ENCODE peak calls at places on chromosomes 3 and 15, in ten cellular contexts. R is mesothelial cell of epicardium; I is lower leg skin; F is keratinocyte; K is LNCaP clone FGC; Y is gastrocnemius medialis; Z is GM12864; L is CD8-positive, alpha-beta T cell; Q is neural crest cell; E is body of pancreas. T is an unnamed sample.
A peak's percentile ranks its signal among the peaks of the same experiment; 100 is the strongest.

GRCh38 chr3:147358144-147358992 is 48.0 kb downstream of the ZIC4 start:
- DNase-seq in R (no peak), I (no peak), F (no peak), K (no peak), Y (no peak), Z (no peak), L (no peak), Q (no peak), E (no peak), T (no peak)

GRCh38 chr3:57158316-57158715 is 6.8 kb downstream of the IL17RD start:
- DNase-seq in R (no peak), I (no peak), F (no peak), K (no peak), Y (no peak), Z (no peak), L (no peak), Q (no peak), E (no peak), T (no peak)

GRCh38 chr3:195236801-195237570 is 34.0 kb downstream of the XXYLT1 start:
- DNase-seq in R (peak; percentile 5), I (peak; percentile 8), F (no peak), K (no peak), Y (no peak), Z (no peak), L (peak; percentile 0), Q (no peak), E (no peak), T (no peak)

GRCh38 chr3:38163117-38163870 is 2.0 kb upstream of the OXSR1 start:
- DNase-seq in R (no peak), I (no peak), F (no peak), K (no peak), Y (no peak), Z (no peak), L (no peak), Q (no peak), E (no peak), T (no peak)

GRCh38 chr3:107969994-107970896 is 120.6 kb downstream of the CD47 start:
- DNase-seq in R (no peak), I (no peak), F (no peak), K (no peak), Y (no peak), Z (no peak), L (no peak), Q (no peak), E (peak; percentile 34), T (peak; percentile 11)

GRCh38 chr3:5162102-5162501 is 25.4 kb upstream of the EDEM1 start:
- DNase-seq in R (no peak), I (no peak), F (no peak), K (no peak), Y (no peak), Z (no peak), L (no peak), Q (no peak), E (no peak), T (no peak)

GRCh38 chr3:115340586-115340985 is 193.5 kb upstream of the ZBTB20 start:
- DNase-seq in R (no peak), I (no peak), F (no peak), K (no peak), Y (no peak), Z (no peak), L (no peak), Q (no peak), E (no peak), T (no peak)

GRCh38 chr3:14845826-14846225 is 27.1 kb downstream of the FGD5 start:
- DNase-seq in R (no peak), I (no peak), F (no peak), K (no peak), Y (no peak), Z (no peak), L (no peak), Q (no peak), E (no peak), T (no peak)

GRCh38 chr3:130480736-130481135 is 36.2 kb upstream of the COL6A6 start:
- DNase-seq in R (no peak), I (no peak), F (no peak), K (peak; percentile 26), Y (no peak), Z (no peak), L (no peak), Q (peak; percentile 3), E (no peak), T (no peak)

GRCh38 chr3:21484323-21485154 is 266.5 kb downstream of the ZNF385D start:
- DNase-seq in R (peak; percentile 60), I (peak; percentile 14), F (no peak), K (peak; percentile 41), Y (no peak), Z (peak; percentile 18), L (no peak), Q (peak; percentile 53), E (peak; percentile 61), T (peak; percentile 3)

GRCh38 chr15:80605591-80606150 is 89.4 kb upstream of the ABHD17C start:
- DNase-seq in R (no peak), I (no peak), F (no peak), K (no peak), Y (no peak), Z (no peak), L (no peak), Q (no peak), E (no peak), T (no peak)

GRCh38 chr3:191628561-191628960 is 167.6 kb downstream of the PYDC2 start:
- DNase-seq in R (no peak), I (no peak), F (no peak), K (no peak), Y (no peak), Z (no peak), L (no peak), Q (no peak), E (no peak), T (no peak)

GRCh38 chr3:18946524-18946923 is 201.8 kb upstream of the KCNH8 start:
- DNase-seq in R (no peak), I (no peak), F (no peak), K (no peak), Y (no peak), Z (no peak), L (no peak), Q (no peak), E (no peak), T (no peak)

GRCh38 chr3:195111322-195111710 is 159.6 kb downstream of the XXYLT1 start:
- DNase-seq in R (no peak), I (no peak), F (no peak), K (no peak), Y (no peak), Z (no peak), L (no peak), Q (no peak), E (no peak), T (no peak)

GRCh38 chr3:81947359-81947758 is 185.9 kb upstream of the GBE1 start:
- DNase-seq in R (no peak), I (no peak), F (no peak), K (no peak), Y (no peak), Z (no peak), L (no peak), Q (no peak), E (no peak), T (no peak)

GRCh38 chr3:12299026-12299425 is 10.2 kb downstream of the PPARG start:
- DNase-seq in R (no peak), I (no peak), F (no peak), K (no peak), Y (no peak), Z (no peak), L (no peak), Q (no peak), E (no peak), T (no peak)

GRCh38 chr3:138263104-138263503 is 66.5 kb downstream of the NME9 start:
- DNase-seq in R (no peak), I (no peak), F (no peak), K (no peak), Y (no peak), Z (no peak), L (no peak), Q (no peak), E (no peak), T (no peak)
- TF ChIP-seq CTCF in R (no peak), I (no peak), F (no peak), K (no peak), Y (peak; percentile 30), Z (no peak), L (no peak), Q (no peak), E (no peak), T (no peak)

GRCh38 chr3:109025896-109026295 is 72.2 kb upstream of the GUCA1C start:
- DNase-seq in R (no peak), I (no peak), F (no peak), K (no peak), Y (no peak), Z (no peak), L (no peak), Q (no peak), E (no peak), T (no peak)

GRCh38 chr3:109018828-109019227 is 65.1 kb upstream of the GUCA1C start:
- DNase-seq in R (no peak), I (no peak), F (no peak), K (peak; percentile 8), Y (no peak), Z (no peak), L (no peak), Q (no peak), E (peak; percentile 28), T (no peak)

GRCh38 chr3:109028753-109029152 is 75.1 kb upstream of the GUCA1C start:
- DNase-seq in R (no peak), I (no peak), F (no peak), K (no peak), Y (no peak), Z (no peak), L (no peak), Q (no peak), E (no peak), T (no peak)

GRCh38 chr3:109023656-109024254 is 70.1 kb upstream of the GUCA1C start:
- DNase-seq in R (peak; percentile 42), I (peak; percentile 16), F (no peak), K (peak; percentile 10), Y (no peak), Z (peak; percentile 18), L (peak; percentile 23), Q (peak; percentile 44), E (peak; percentile 51), T (peak; percentile 33)
- TF ChIP-seq CTCF in R (peak; percentile 87), I (no peak), F (peak; percentile 56), K (peak; percentile 82), Y (peak; percentile 64), Z (peak; percentile 66), L (peak; percentile 85), Q (peak; percentile 88), E (peak; percentile 59), T (peak; percentile 69)

GRCh38 chr15:92843819-92844218 is 56.3 kb upstream of the CHD2 start:
- DNase-seq in R (no peak), I (no peak), F (no peak), K (no peak), Y (no peak), Z (no peak), L (peak; percentile 24), Q (no peak), E (no peak), T (no peak)
- TF ChIP-seq CTCF in R (no peak), I (no peak), F (no peak), K (no peak), Y (no peak), Z (no peak), L (no peak), Q (no peak), E (no peak), T (no peak)

DNA sequence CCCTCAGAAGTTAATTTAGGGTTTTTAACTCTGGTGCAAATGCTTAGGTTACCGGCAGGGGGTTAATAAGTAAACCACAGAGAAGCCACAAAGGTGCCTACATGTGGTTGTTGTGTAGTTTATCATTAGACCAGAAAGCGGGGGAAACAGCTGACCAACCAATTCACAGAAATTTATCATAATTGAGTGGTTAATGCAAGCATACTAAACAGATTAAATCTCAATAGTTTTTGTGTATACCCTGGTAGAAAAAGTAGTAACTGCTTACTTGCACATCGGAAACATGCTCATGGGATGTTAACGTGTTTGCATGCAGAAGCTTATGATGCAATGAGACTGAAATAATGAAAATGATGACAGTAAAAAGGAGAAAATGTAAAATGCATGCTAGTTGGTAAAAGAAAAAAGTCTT is 316.0 kb downstream of the PTPRG start:
- DNase-seq in R (no peak), I (no peak), F (no peak), K (no peak), Y (no peak), Z (no peak), L (no peak), Q (no peak), E (no peak), T (peak; percentile 17)
- TF ChIP-seq CTCF in R (no peak), I (no peak), F (no peak), K (no peak), Y (peak; percentile 14), Z (peak; percentile 35), L (no peak), Q (peak; percentile 40), E (peak; percentile 14), T (no peak)